ENCODE peak calls at places on chromosomes 5 and 9, in nine cellular contexts. V is endothelial cell of umbilical vein; I is lower lobe of right lung; R is GDM1; U is kidney tubule cell; T is T1000; L is COR-L47; X is hypothalamus; E is effector memory CD4-positive, alpha-beta T cell. S is an unnamed sample.
A peak's percentile ranks its signal among the peaks of the same experiment; 100 is the strongest.

GRCh38 chr5:175617447-175617846 is 40.4 kb upstream of the HRH2 start:
- DNase-seq in U (no peak), L (no peak), E (no peak), R (no peak), I (no peak), X (no peak), T (no peak), V (no peak), S (no peak)

GRCh38 chr5:60943624-60944023 is 1.2 kb downstream of the ERCC8 start:
- DNase-seq in E (no peak), X (no peak), R (no peak), T (no peak), L (no peak), V (peak; percentile 12), I (no peak), U (peak; percentile 25), S (no peak)

GRCh38 chr9:35168963-35169362 is 7.2 kb downstream of the UNC13B start:
- DNase-seq in R (no peak), X (no peak), I (no peak), T (no peak), L (no peak), U (peak; percentile 23), V (no peak), E (no peak), S (no peak)

GRCh38 chr9:35203531-35203930 is 41.7 kb downstream of the UNC13B start:
- DNase-seq in L (no peak), I (no peak), V (no peak), E (no peak), T (no peak), U (no peak), R (no peak), X (no peak), S (no peak)

GRCh38 chr5:6583049-6583880 is 49.6 kb downstream of the NSUN2 start:
- DNase-seq in U (peak; percentile 29), L (no peak), R (no peak), E (no peak), I (no peak), V (no peak), T (no peak), X (peak; percentile 35), S (no peak)

GRCh38 chr5:3034449-3034848 is 283.0 kb upstream of the IRX2 start:
- DNase-seq in U (no peak), V (no peak), E (no peak), X (no peak), T (no peak), I (no peak), R (no peak), L (no peak), S (no peak)

GRCh38 chr9:73780916-73781315 is 629.3 kb downstream of the ANXA1 start:
- DNase-seq in R (no peak), T (peak; percentile 23), U (peak; percentile 80), L (no peak), X (no peak), V (no peak), I (no peak), E (no peak), S (no peak)

GRCh38 chr5:122093415-122093814 is 15.4 kb upstream of the LOX start:
- DNase-seq in R (no peak), U (peak; percentile 24), V (no peak), I (no peak), T (no peak), L (no peak), X (no peak), E (no peak), S (no peak)

GRCh38 chr5:158594595-158595242 is 505.0 kb downstream of the EBF1 start:
- DNase-seq in R (no peak), L (no peak), T (no peak), V (no peak), U (no peak), E (no peak), I (no peak), X (no peak), S (no peak)

GRCh38 chr9:76905984-76906861 is at the start of gene PRUNE2:
- DNase-seq in T (peak; percentile 88), U (peak; percentile 92), R (no peak), E (no peak), I (peak; percentile 76), L (peak; percentile 87), X (peak; percentile 66), V (peak; percentile 66), S (peak; percentile 32)

GRCh38 chr9:135531096-135531495 is 9.9 kb downstream of the LCN1 start:
- DNase-seq in T (no peak), R (no peak), X (no peak), V (no peak), L (no peak), U (no peak), E (no peak), I (no peak), S (peak; percentile 4)

GRCh38 chr5:143244000-143244736 is 159.3 kb downstream of the NR3C1 start:
- DNase-seq in R (no peak), V (peak; percentile 60), L (no peak), E (no peak), X (no peak), T (peak; percentile 78), I (no peak), U (peak; percentile 98), S (peak; percentile 35)

S was measured in omental fat pad.